ENCODE peak calls at places on chromosomes 7 and 10, in five cellular contexts. Y is lower lobe of right lung, K is AG04450, U is AG10803, A is kidney. L is an unnamed sample.

GRCh38 chr7:158271646-158272045 is 316.0 kb downstream of the PTPRN2 start:
- DNase-seq in A (no peak), Y (no peak), U (no peak), K (no peak), L (no peak)

GRCh38 chr7:24052572-24053223 is 231.3 kb upstream of the NPY start:
- DNase-seq in A (no peak), U (peak), Y (no peak), K (peak), L (peak)

GRCh38 chr10:31940839-31941653 is 12.4 kb upstream of the ARHGAP12 start:
- DNase-seq in K (peak), A (no peak), Y (no peak), U (peak), L (peak)

GRCh38 chr10:33196710-33197406 is 137.6 kb downstream of the NRP1 start:
- DNase-seq in Y (no peak), A (no peak), U (no peak), K (no peak), L (no peak)

GRCh38 chr7:16067695-16068094 is 353.6 kb downstream of the CRPPA start:
- DNase-seq in A (no peak), Y (no peak), U (no peak), K (no peak), L (no peak)

GRCh38 chr7:151518105-151518780 is 1.5 kb downstream of the RHEB start:
- DNase-seq in Y (peak), U (peak), A (no peak), K (no peak), L (peak)

GRCh38 chr10:99851825-99852224 is 69.4 kb downstream of the ABCC2 start:
- DNase-seq in U (no peak), K (no peak), Y (no peak), A (no peak), L (no peak)

GRCh38 chr10:101744267-101744666 is 31.6 kb downstream of the FGF8 start:
- DNase-seq in Y (no peak), A (no peak), K (no peak), U (peak), L (no peak)

GRCh38 chr7:141354251-141354650 is 197.0 kb upstream of the AGK start:
- DNase-seq in A (no peak), K (no peak), U (peak), Y (no peak), L (peak)

GRCh38 chr10:25934673-25935139 is 677 bp downstream of the MYO3A start:
- DNase-seq in A (peak), U (no peak), Y (no peak), K (no peak), L (no peak)

GRCh38 chr10:12412671-12413368 is 63.5 kb downstream of the CAMK1D start:
- DNase-seq in U (no peak), K (no peak), Y (no peak), A (no peak), L (no peak)

GRCh38 chr7:54546986-54547314 is 4.8 kb downstream of the VSTM2A start:
- DNase-seq in Y (no peak), U (no peak), A (no peak), K (no peak), L (no peak)

GRCh38 chr7:2924866-2925840 is 81.0 kb upstream of the GNA12 start:
- DNase-seq in A (peak), Y (peak), U (no peak), K (no peak), L (no peak)

GRCh38 chr7:49166441-49166840 is 242.1 kb downstream of the CDC14C start:
- DNase-seq in U (no peak), K (no peak), Y (no peak), A (no peak), L (peak)

GRCh38 chr10:110512461-110513187 is 14.9 kb downstream of the DUSP5 start:
- DNase-seq in Y (no peak), A (no peak), U (peak), K (peak), L (peak)

GRCh38 chr10:71638087-71638576 is 81.4 kb downstream of the C10orf105 start:
- DNase-seq in A (no peak), K (no peak), Y (peak), U (no peak), L (no peak)

GRCh38 chr7:107622429-107622828 is 38.2 kb upstream of the SLC26A4 start:
- DNase-seq in K (peak), A (no peak), U (peak), Y (no peak), L (peak)

GRCh38 chr7:137081694-137082093 is 213.2 kb downstream of the CHRM2 start:
- DNase-seq in K (peak), A (peak), U (peak), Y (no peak), L (peak)

GRCh38 chr7:21980921-21981320 is 35.2 kb upstream of the CDCA7L start:
- DNase-seq in A (no peak), Y (no peak), K (no peak), U (no peak), L (no peak)

GRCh38 chr7:21986101-21986500 is 40.4 kb upstream of the CDCA7L start:
- DNase-seq in K (no peak), A (no peak), U (no peak), Y (no peak), L (no peak)

GRCh38 chr7:21981524-21981923 is 35.8 kb upstream of the CDCA7L start:
- DNase-seq in U (no peak), A (no peak), K (no peak), Y (no peak), L (no peak)

DNA sequence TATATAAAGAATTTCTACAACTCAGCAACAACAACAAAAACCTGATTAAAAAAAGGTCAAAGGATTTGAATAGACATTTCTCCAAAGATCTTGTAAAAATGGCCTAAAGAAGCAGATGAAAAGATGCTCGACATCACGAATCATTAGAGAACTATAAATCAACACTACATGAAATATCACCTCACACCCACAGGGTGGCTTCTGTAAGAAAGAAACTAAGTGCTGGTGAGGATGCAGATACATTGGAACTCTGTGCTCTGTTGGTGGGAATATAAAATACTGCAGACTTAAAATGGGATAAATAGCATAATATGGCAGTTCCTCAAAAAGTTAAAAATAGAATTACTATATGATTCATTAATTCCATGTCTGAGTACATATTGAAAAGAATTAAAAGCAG is 38.3 kb upstream of the CDCA7L start:
- DNase-seq in K (no peak), U (no peak), Y (no peak), A (no peak), L (no peak)
- TF ChIP-seq CTCF in K (no peak), U (no peak), Y (no peak), A (no peak), L (no peak)

GRCh38 chr7:116575853-116576252 is 51.0 kb downstream of the CAV1 start:
- DNase-seq in K (no peak), A (no peak), U (no peak), Y (no peak), L (no peak)

GRCh38 chr7:116574025-116574822 is 49.4 kb downstream of the CAV1 start:
- DNase-seq in Y (no peak), A (no peak), U (no peak), K (no peak), L (no peak)

GRCh38 chr7:116577320-116577871 is 52.6 kb downstream of the CAV1 start:
- DNase-seq in U (peak), K (no peak), A (no peak), Y (no peak), L (no peak)

GRCh38 chr7:116578526-116578925 is 53.7 kb downstream of the CAV1 start:
- DNase-seq in A (no peak), K (no peak), Y (no peak), U (no peak), L (no peak)

GRCh38 chr7:116576350-116577319 is 51.8 kb downstream of the CAV1 start:
- DNase-seq in U (peak), Y (no peak), K (peak), A (no peak), L (peak)
- H3K4me3 ChIP-seq in U (no peak), Y (no peak), K (no peak), A (no peak), L (no peak)

GRCh38 chr7:113013761-113014449 is 72.7 kb downstream of the GPR85 start:
- DNase-seq in Y (no peak), U (no peak), A (peak), K (no peak), L (no peak)

GRCh38 chr7:113010377-113010776 is 76.2 kb downstream of the GPR85 start:
- DNase-seq in A (no peak), U (no peak), K (no peak), Y (no peak), L (no peak)

GRCh38 chr7:113015038-113015645 is 71.5 kb downstream of the GPR85 start:
- DNase-seq in K (no peak), A (no peak), U (peak), Y (no peak), L (peak)
- TF ChIP-seq CTCF in K (peak), A (peak), U (peak), Y (peak), L (peak)

GRCh38 chr7:1665721-1666250 is 4.3 kb upstream of the ELFN1 start:
- DNase-seq in Y (peak), U (peak), K (no peak), A (peak), L (no peak)
- H3K4me3 ChIP-seq in Y (peak), U (peak), K (peak), A (no peak), L (peak)

DNA sequence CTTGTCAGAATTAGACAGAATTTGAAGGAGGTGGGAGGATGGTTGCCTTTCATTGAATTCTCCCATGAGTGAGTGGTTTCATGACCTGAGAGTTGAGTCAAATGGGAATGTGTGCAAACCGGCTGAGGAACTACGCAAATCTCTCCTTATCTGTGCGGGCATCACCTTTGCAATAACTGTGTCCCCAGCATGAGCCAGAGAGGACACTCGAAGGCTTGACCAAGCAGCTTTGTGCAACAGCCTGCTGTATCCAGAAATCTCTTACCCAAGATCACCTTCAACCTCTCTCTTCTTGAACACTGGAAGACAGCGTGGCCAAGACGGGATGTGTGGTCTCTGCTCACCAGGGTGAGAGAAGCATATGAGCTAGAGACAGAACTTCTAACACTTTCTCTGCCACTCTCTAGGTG is 93.8 kb upstream of the IKZF1 start:
- DNase-seq in K (no peak), A (no peak), U (no peak), Y (no peak), L (no peak)
- TF ChIP-seq CTCF in K (no peak), A (no peak), U (no peak), Y (no peak), L (no peak)

GRCh38 chr7:71473366-71473967 is 341.5 kb downstream of the GALNT17 start:
- DNase-seq in K (no peak), U (no peak), Y (no peak), A (no peak), L (no peak)
- H3K4me3 ChIP-seq in K (no peak), U (no peak), Y (no peak), A (no peak), L (no peak)

DNA sequence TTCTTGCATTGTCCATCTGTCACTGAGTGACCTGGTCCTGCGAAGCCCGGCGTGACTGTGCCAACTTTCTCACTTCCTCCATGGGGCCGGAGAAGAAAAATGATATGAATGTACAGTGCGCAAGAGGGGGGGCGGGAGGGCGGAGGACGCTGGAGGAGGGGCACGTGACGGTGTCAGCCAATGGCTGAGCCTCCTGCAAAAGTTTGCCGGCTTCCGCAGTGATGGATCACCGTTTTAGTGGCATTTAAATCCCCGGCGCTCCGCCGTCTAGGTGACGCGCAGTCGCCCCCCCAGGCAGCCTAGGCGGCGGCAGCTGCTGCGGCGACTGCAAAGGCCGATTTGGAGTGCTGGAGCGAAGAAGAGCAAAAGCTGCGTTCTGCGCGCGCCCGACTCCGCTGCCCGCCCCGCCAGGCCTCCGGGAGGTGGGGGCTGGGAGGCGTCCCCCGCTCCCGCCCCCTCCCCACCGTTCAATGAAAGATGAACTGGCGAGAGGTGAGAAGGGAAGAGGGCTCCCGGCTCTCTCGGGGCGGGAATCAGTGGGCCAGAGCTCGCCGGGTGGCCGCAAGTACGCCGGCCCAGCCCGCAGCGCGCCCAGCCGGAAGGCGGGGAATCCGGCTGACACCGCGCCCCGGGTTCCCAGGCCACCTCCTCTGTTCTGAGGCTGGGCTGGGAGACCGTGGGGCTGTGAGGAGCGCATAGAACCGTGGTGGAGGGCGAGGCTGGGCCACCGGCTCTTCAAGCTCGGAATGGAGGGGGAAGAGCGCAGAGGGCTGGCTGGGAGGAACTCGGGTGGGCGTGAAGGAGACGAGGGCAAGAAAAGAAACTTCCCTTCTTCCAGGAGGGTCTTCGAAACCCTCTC is at the start of gene HOXA1:
- DNase-seq in Y (peak), K (peak), A (peak), U (peak), L (peak)
- TF ChIP-seq CTCF in Y (no peak), K (no peak), A (no peak), U (no peak), L (no peak)

DNA sequence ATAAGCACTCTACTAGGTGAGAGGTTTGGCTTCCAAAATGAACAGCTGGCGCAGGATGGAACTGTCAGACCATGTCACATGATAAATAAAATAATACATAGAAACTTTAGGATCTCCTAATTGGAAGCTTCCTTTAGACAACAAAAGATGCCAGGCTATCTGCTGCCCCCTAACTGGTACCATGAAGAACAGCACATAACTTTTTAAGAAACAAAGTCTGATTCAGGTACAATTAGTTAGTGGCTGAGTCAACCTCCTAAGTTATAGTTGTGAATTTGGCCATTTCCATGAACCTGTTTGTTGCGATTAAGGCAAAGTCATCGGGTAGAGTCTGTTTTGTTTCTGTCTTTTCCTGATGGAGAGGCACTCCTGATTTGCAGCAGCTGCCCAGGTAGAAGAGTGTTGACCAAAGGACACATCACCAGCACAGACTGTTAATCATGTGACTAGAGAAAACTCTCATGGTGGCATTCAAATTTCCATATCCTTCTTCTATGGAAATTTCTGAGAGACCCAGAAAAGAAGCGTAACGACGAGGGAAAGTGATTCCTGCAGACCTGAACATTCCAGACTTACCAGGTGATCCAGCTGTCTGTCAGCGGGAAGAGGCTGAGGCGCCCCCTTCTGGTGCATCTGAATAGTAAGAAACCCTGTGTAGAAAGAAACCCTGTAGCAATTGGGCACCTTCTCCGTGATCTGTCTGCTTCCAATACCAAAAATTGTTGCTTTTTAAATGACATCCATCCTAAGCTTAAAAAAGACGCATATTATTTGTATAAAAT is 8.6 kb upstream of the INHBA start:
- DNase-seq in A (no peak), Y (peak), K (no peak), U (no peak), L (no peak)
- H3K4me3 ChIP-seq in A (peak), Y (no peak), K (no peak), U (no peak), L (no peak)

DNA sequence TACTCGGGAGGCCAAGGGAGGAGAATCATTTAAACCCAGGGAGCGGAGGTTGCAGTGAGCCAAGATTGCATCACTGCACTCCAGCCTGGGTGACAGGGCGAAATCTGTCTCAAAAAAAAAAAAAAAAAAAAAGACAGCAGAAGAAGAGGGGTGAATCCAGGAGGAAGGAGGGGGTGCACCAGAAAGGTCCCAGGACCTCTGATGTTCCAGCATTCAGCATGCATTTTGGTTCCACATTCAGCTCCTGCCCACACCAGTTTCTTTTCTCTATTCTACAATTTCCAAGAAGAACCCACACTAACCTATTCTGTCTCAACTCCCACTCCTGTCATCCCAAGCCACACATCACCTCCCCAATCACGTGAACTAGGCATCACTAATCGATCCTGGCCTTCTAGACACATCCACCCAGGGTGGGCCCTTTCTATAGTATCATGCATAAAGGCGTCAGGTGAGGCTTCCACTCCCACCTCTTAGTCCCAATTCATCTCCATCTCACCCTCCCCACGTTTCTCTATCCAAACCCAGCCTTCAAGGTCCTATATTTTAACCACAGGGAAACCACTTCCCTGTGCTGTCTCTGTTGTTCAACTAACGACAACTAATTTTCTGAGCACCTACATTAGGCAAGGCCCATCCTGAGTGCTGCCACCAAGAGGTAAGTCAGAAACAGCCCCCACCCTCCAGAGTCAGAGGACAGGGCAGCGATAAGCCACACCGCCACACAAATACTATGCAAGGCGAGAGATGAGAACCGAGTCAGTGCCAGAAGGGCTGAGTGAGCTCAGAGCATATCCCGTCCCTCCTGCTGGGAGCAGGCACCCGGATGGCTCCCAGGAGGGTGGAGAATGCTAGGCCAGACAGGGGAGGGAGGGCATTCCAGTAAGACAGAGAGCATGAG is 2.2 kb downstream of the ANXA11 start:
- DNase-seq in U (peak), Y (peak), K (peak), A (peak), L (peak)
- TF ChIP-seq CTCF in U (peak), Y (peak), K (peak), A (peak), L (no peak)

GRCh38 chr10:127090135-127090534 is 106.3 kb downstream of the INSYN2A start:
- DNase-seq in Y (no peak), A (no peak), U (no peak), K (no peak), L (no peak)
- H3K4me3 ChIP-seq in Y (no peak), A (no peak), U (no peak), K (no peak), L (no peak)